ENCODE peak calls at places on chromosomes 7 and 10, in seven cellular contexts. One of them, this sample, is unnamed.

GRCh38 chr10:49751636-49752510 is 10.2 kb downstream of the OGDHL start:
- DNase-seq in WTC11: no peak
- DNase-seq in HepG2: no peak
- DNase-seq in HCT116: no peak
- DNase-seq in A549: no peak
- DNase-seq in NB4: no peak
- DNase-seq in SK-N-SH: no peak
- DNase-seq in this sample: no peak

GRCh38 chr7:158595068-158595467 is 7.4 kb upstream of the PTPRN2 start:
- DNase-seq in WTC11: no peak
- DNase-seq in HepG2: no peak
- DNase-seq in HCT116: peak
- DNase-seq in A549: peak
- DNase-seq in NB4: peak
- DNase-seq in SK-N-SH: no peak
- DNase-seq in this sample: peak

GRCh38 chr7:98110249-98111022 is 3.8 kb downstream of the LMTK2 start:
- DNase-seq in WTC11: no peak
- DNase-seq in HepG2: peak
- DNase-seq in HCT116: no peak
- DNase-seq in A549: peak
- DNase-seq in NB4: no peak
- DNase-seq in SK-N-SH: peak
- DNase-seq in this sample: peak

GRCh38 chr7:108135446-108136190 is 5.5 kb upstream of the LAMB4 start:
- DNase-seq in WTC11: no peak
- DNase-seq in HepG2: no peak
- DNase-seq in HCT116: no peak
- DNase-seq in A549: no peak
- DNase-seq in NB4: peak
- DNase-seq in SK-N-SH: no peak
- DNase-seq in this sample: no peak

GRCh38 chr10:125162181-125162906 is 2.0 kb upstream of the CTBP2 start:
- DNase-seq in WTC11: peak
- DNase-seq in HepG2: no peak
- DNase-seq in HCT116: no peak
- DNase-seq in A549: no peak
- DNase-seq in NB4: no peak
- DNase-seq in SK-N-SH: peak
- DNase-seq in this sample: no peak

GRCh38 chr7:117188949-117189348 is 133.9 kb downstream of the WNT2 start:
- DNase-seq in WTC11: no peak
- DNase-seq in HepG2: no peak
- DNase-seq in HCT116: no peak
- DNase-seq in A549: no peak
- DNase-seq in NB4: no peak
- DNase-seq in SK-N-SH: no peak
- DNase-seq in this sample: no peak

GRCh38 chr10:119658274-119658673 is 7.1 kb downstream of the BAG3 start:
- DNase-seq in WTC11: no peak
- DNase-seq in HepG2: peak
- DNase-seq in HCT116: peak
- DNase-seq in A549: peak
- DNase-seq in NB4: peak
- DNase-seq in SK-N-SH: no peak
- DNase-seq in this sample: peak

GRCh38 chr10:60816624-60817023 is 38.3 kb downstream of the CDK1 start:
- DNase-seq in WTC11: no peak
- DNase-seq in HepG2: peak
- DNase-seq in HCT116: peak
- DNase-seq in A549: peak
- DNase-seq in NB4: peak
- DNase-seq in SK-N-SH: peak
- DNase-seq in this sample: peak

GRCh38 chr7:78402096-78402495 is 603.5 kb downstream of the PHTF2 start:
- DNase-seq in WTC11: no peak
- DNase-seq in HepG2: no peak
- DNase-seq in HCT116: no peak
- DNase-seq in A549: no peak
- DNase-seq in NB4: no peak
- DNase-seq in SK-N-SH: no peak
- DNase-seq in this sample: no peak

GRCh38 chr10:128892005-128892404 is 575.0 kb upstream of the MGMT start:
- DNase-seq in WTC11: no peak
- DNase-seq in HepG2: no peak
- DNase-seq in HCT116: no peak
- DNase-seq in A549: no peak
- DNase-seq in NB4: no peak
- DNase-seq in SK-N-SH: no peak
- DNase-seq in this sample: no peak

GRCh38 chr7:2896141-2896540 is 52.0 kb upstream of the GNA12 start:
- DNase-seq in WTC11: no peak
- DNase-seq in HepG2: no peak
- DNase-seq in HCT116: no peak
- DNase-seq in A549: no peak
- DNase-seq in NB4: no peak
- DNase-seq in SK-N-SH: peak
- DNase-seq in this sample: no peak

GRCh38 chr7:113026941-113027340 is 59.7 kb downstream of the GPR85 start:
- DNase-seq in WTC11: no peak
- DNase-seq in HepG2: no peak
- DNase-seq in HCT116: no peak
- DNase-seq in A549: no peak
- DNase-seq in NB4: no peak
- DNase-seq in SK-N-SH: no peak
- DNase-seq in this sample: no peak

GRCh38 chr7:88101769-88102168 is 118.1 kb downstream of the SRI start:
- DNase-seq in WTC11: no peak
- DNase-seq in HepG2: no peak
- DNase-seq in HCT116: no peak
- DNase-seq in A549: no peak
- DNase-seq in NB4: no peak
- DNase-seq in SK-N-SH: no peak
- DNase-seq in this sample: no peak

GRCh38 chr10:132737390-132738048 is 48.4 kb downstream of the NKX6-2 start:
- DNase-seq in WTC11: no peak
- DNase-seq in HepG2: no peak
- DNase-seq in HCT116: no peak
- DNase-seq in A549: no peak
- DNase-seq in NB4: no peak
- DNase-seq in SK-N-SH: no peak
- DNase-seq in this sample: no peak

GRCh38 chr10:56109454-56109853 is 251.6 kb downstream of the ZWINT start:
- DNase-seq in WTC11: no peak
- DNase-seq in HepG2: no peak
- DNase-seq in HCT116: no peak
- DNase-seq in A549: no peak
- DNase-seq in NB4: no peak
- DNase-seq in SK-N-SH: no peak
- DNase-seq in this sample: no peak

GRCh38 chr10:124944982-124945381 is 3.1 kb downstream of the ZRANB1 start:
- DNase-seq in WTC11: no peak
- DNase-seq in HepG2: no peak
- DNase-seq in HCT116: no peak
- DNase-seq in A549: no peak
- DNase-seq in NB4: no peak
- DNase-seq in SK-N-SH: no peak
- DNase-seq in this sample: no peak

GRCh38 chr10:25226775-25227682 is 52.2 kb downstream of the GPR158 start:
- DNase-seq in WTC11: peak
- DNase-seq in HepG2: peak
- DNase-seq in HCT116: peak
- DNase-seq in A549: peak
- DNase-seq in NB4: peak
- DNase-seq in SK-N-SH: peak
- DNase-seq in this sample: peak

GRCh38 chr10:3131098-3131497 is 41.5 kb downstream of the PITRM1 start:
- DNase-seq in WTC11: no peak
- DNase-seq in HepG2: no peak
- DNase-seq in HCT116: no peak
- DNase-seq in A549: peak
- DNase-seq in NB4: no peak
- DNase-seq in SK-N-SH: no peak
- DNase-seq in this sample: no peak

GRCh38 chr7:88184848-88185304 is 35.0 kb downstream of the SRI start:
- DNase-seq in WTC11: no peak
- DNase-seq in HepG2: no peak
- DNase-seq in HCT116: no peak
- DNase-seq in A549: no peak
- DNase-seq in NB4: peak
- DNase-seq in SK-N-SH: no peak
- DNase-seq in this sample: no peak

GRCh38 chr7:38863609-38864291 is 45.2 kb downstream of the VPS41 start:
- DNase-seq in WTC11: no peak
- DNase-seq in HepG2: peak
- DNase-seq in HCT116: peak
- DNase-seq in A549: no peak
- DNase-seq in NB4: no peak
- DNase-seq in SK-N-SH: no peak
- DNase-seq in this sample: peak

GRCh38 chr7:28996836-28997235 is 38.7 kb upstream of the TRIL start:
- DNase-seq in WTC11: no peak
- DNase-seq in HepG2: no peak
- DNase-seq in HCT116: no peak
- DNase-seq in A549: no peak
- DNase-seq in NB4: no peak
- DNase-seq in SK-N-SH: no peak
- DNase-seq in this sample: no peak

GRCh38 chr7:155375337-155376277 is 77.9 kb downstream of the INSIG1 start:
- DNase-seq in WTC11: no peak
- DNase-seq in HepG2: no peak
- DNase-seq in HCT116: no peak
- DNase-seq in A549: no peak
- DNase-seq in NB4: peak
- DNase-seq in SK-N-SH: no peak
- DNase-seq in this sample: no peak

GRCh38 chr7:157522189-157522588 is 185.4 kb downstream of the DNAJB6 start:
- DNase-seq in WTC11: no peak
- DNase-seq in HepG2: no peak
- DNase-seq in HCT116: no peak
- DNase-seq in A549: no peak
- DNase-seq in NB4: no peak
- DNase-seq in SK-N-SH: no peak
- DNase-seq in this sample: no peak
- TF ChIP-seq MAX in WTC11: no peak
- TF ChIP-seq MAX in HepG2: no peak
- TF ChIP-seq MAX in HCT116: no peak
- TF ChIP-seq MAX in A549: no peak
- TF ChIP-seq MAX in NB4: no peak
- TF ChIP-seq MAX in SK-N-SH: no peak
- TF ChIP-seq MAX in this sample: no peak

DNA sequence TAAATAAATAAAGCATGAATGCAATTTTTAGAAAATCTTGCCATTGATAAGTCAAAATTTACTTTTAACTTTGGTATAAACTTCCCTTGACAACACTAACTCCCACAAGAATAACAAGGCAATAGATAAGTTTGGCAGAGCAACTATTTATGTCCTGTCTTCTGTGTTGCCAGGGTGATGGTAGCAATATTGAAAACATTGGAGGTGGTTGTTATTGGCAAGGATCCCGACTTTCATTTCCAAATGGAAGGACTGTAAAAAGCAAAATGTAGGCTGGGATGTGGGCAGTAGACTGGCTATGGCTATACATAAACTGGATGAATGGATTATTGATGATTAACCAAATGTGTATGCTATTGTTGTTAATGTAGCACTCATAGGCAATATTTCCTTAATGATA is 134.9 kb upstream of the CACNA2D1 start:
- DNase-seq in WTC11: no peak
- DNase-seq in HepG2: no peak
- DNase-seq in HCT116: no peak
- DNase-seq in A549: peak
- DNase-seq in NB4: no peak
- DNase-seq in SK-N-SH: no peak
- DNase-seq in this sample: peak
- TF ChIP-seq MAX in WTC11: no peak
- TF ChIP-seq MAX in HepG2: no peak
- TF ChIP-seq MAX in HCT116: no peak
- TF ChIP-seq MAX in A549: no peak
- TF ChIP-seq MAX in NB4: no peak
- TF ChIP-seq MAX in SK-N-SH: no peak
- TF ChIP-seq MAX in this sample: no peak

DNA sequence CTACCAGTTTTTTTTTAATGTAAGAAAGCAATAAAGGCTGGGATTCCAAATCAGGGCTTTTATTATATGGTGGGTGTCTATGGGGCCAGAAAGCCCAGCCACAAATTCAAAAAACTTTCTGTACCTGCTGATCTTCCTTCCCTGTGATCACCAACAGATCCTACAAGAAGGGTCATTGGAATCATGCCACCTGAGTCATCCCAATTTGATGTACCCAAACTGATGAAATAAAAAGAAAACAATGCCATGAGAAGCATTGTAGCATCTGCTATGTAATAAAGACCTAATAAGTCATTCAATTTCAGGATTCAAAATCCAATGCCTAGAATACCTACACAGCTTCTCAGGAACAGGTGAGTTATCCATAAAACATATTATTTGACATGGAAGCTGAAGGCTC is 228.8 kb downstream of the DKK1 start:
- DNase-seq in WTC11: no peak
- DNase-seq in HepG2: no peak
- DNase-seq in HCT116: no peak
- DNase-seq in A549: no peak
- DNase-seq in NB4: no peak
- DNase-seq in SK-N-SH: no peak
- DNase-seq in this sample: no peak
- TF ChIP-seq MAX in WTC11: no peak
- TF ChIP-seq MAX in HepG2: no peak
- TF ChIP-seq MAX in HCT116: no peak
- TF ChIP-seq MAX in A549: no peak
- TF ChIP-seq MAX in NB4: no peak
- TF ChIP-seq MAX in SK-N-SH: no peak
- TF ChIP-seq MAX in this sample: no peak

GRCh38 chr10:58647770-58648169 is 135.1 kb downstream of the BICC1 start:
- DNase-seq in WTC11: no peak
- DNase-seq in HepG2: no peak
- DNase-seq in HCT116: no peak
- DNase-seq in A549: no peak
- DNase-seq in NB4: no peak
- DNase-seq in SK-N-SH: no peak
- DNase-seq in this sample: no peak
- TF ChIP-seq MAX in WTC11: no peak
- TF ChIP-seq MAX in HepG2: no peak
- TF ChIP-seq MAX in HCT116: no peak
- TF ChIP-seq MAX in A549: no peak
- TF ChIP-seq MAX in NB4: no peak
- TF ChIP-seq MAX in SK-N-SH: no peak
- TF ChIP-seq MAX in this sample: no peak

DNA sequence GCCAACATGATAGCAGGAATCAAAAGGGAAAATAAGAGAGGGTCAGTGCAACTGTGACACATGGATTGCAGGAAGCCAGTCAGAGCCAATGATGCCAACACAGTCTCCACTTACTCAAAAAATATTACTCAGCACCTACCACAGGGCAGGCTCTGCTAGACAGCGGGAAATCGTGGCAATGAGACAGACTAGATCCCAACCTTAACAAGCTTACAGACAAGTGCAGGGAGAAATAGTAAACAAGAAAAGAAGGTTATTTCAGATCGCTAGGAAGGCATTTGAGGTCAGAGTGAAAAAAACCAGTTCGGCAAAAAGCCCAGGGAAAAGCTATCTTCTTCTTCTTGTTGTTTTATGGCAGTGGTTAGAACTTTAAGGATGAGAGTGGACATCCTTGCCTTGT is 45.2 kb upstream of the NPFFR1 start:
- DNase-seq in WTC11: no peak
- DNase-seq in HepG2: no peak
- DNase-seq in HCT116: no peak
- DNase-seq in A549: no peak
- DNase-seq in NB4: no peak
- DNase-seq in SK-N-SH: no peak
- DNase-seq in this sample: no peak
- TF ChIP-seq MAX in WTC11: no peak
- TF ChIP-seq MAX in HepG2: no peak
- TF ChIP-seq MAX in HCT116: no peak
- TF ChIP-seq MAX in A549: no peak
- TF ChIP-seq MAX in NB4: no peak
- TF ChIP-seq MAX in SK-N-SH: no peak
- TF ChIP-seq MAX in this sample: no peak